ENCODE peak calls at places on chromosomes 12 and 14, in six cellular contexts. N is cardiac fibroblast, R is right atrium auricular region, G is AG09309, T is pancreas, F is breast epithelium. W is an unnamed sample.

GRCh38 chr12:56007892-56008471 is 10.9 kb downstream of the SUOX start:
- DNase-seq in N (peak), R (no peak), G (no peak), T (no peak), F (no peak), W (peak)

GRCh38 chr12:11136075-11136474 is 1.6 kb upstream of the TAS2R30 start:
- DNase-seq in N (no peak), R (no peak), G (no peak), T (no peak), F (no peak), W (no peak)

GRCh38 chr14:87494010-87494409 is 499.0 kb downstream of the GALC start:
- DNase-seq in N (no peak), R (no peak), G (no peak), T (no peak), F (no peak), W (no peak)

GRCh38 chr12:117042171-117042809 is 56.9 kb downstream of the TESC start:
- DNase-seq in N (peak), R (no peak), G (no peak), T (no peak), F (no peak), W (no peak)

GRCh38 chr14:91113829-91114078 is at the start of gene DGLUCY:
- DNase-seq in N (no peak), R (no peak), G (no peak), T (peak), F (no peak), W (peak)

GRCh38 chr14:105145381-105146180 is 23.0 kb downstream of the JAG2 start:
- DNase-seq in N (no peak), R (no peak), G (no peak), T (peak), F (no peak), W (no peak)

GRCh38 chr14:65462411-65462810 is 49.9 kb downstream of the FUT8 start:
- DNase-seq in N (peak), R (no peak), G (peak), T (no peak), F (no peak), W (peak)

GRCh38 chr14:74614508-74615495 is 2.8 kb upstream of the LTBP2 start:
- DNase-seq in N (no peak), R (no peak), G (no peak), T (no peak), F (no peak), W (peak)

GRCh38 chr12:57621497-57622292 is 10.5 kb downstream of the ARHGEF25 start:
- DNase-seq in N (peak), R (no peak), G (no peak), T (peak), F (no peak), W (peak)

GRCh38 chr14:103016071-103016470 is 41.3 kb downstream of the CDC42BPB start:
- DNase-seq in N (no peak), R (no peak), G (no peak), T (no peak), F (no peak), W (no peak)

GRCh38 chr14:70641548-70642312 is at the start of gene TTC9:
- DNase-seq in N (no peak), R (no peak), G (no peak), T (peak), F (no peak), W (peak)

GRCh38 chr14:60657609-60657983 is 8.3 kb upstream of the SIX1 start:
- DNase-seq in N (no peak), R (no peak), G (no peak), T (no peak), F (no peak), W (peak)

GRCh38 chr14:97273540-97273939 is 476.4 kb downstream of the VRK1 start:
- DNase-seq in N (no peak), R (no peak), G (no peak), T (no peak), F (no peak), W (no peak)

GRCh38 chr12:64670039-64670438 is 59.7 kb downstream of the RASSF3 start:
- DNase-seq in N (no peak), R (no peak), G (no peak), T (no peak), F (no peak), W (no peak)

GRCh38 chr14:95098984-95099599 is 58.2 kb downstream of the DICER1 start:
- DNase-seq in N (peak), R (peak), G (peak), T (peak), F (peak), W (peak)

GRCh38 chr12:34391771-34392581 is 369.7 kb downstream of the ALG10 start:
- DNase-seq in N (no peak), R (peak), G (no peak), T (peak), F (no peak), W (no peak)

GRCh38 chr14:99357856-99358390 is 85.9 kb upstream of the BCL11B start:
- DNase-seq in N (no peak), R (no peak), G (no peak), T (no peak), F (no peak), W (no peak)

GRCh38 chr12:84502907-84503787 is 409.5 kb downstream of the SLC6A15 start:
- DNase-seq in N (peak), R (no peak), G (peak), T (peak), F (no peak), W (peak)

GRCh38 chr14:22549304-22549962 is 39.6 kb downstream of the DAD1 start:
- DNase-seq in N (no peak), R (no peak), G (no peak), T (no peak), F (no peak), W (no peak)

GRCh38 chr12:132174703-132175490 is 30.6 kb downstream of the NOC4L start:
- DNase-seq in N (no peak), R (no peak), G (no peak), T (peak), F (no peak), W (no peak)

GRCh38 chr14:90273532-90273931 is 17.2 kb downstream of the PSMC1 start:
- DNase-seq in N (no peak), R (peak), G (no peak), T (no peak), F (no peak), W (no peak)

GRCh38 chr12:130179191-130179590 is 16.9 kb downstream of the FZD10 start:
- DNase-seq in N (no peak), R (no peak), G (no peak), T (no peak), F (no peak), W (no peak)

GRCh38 chr12:112018571-112019237 is 5.5 kb downstream of the ERP29 start:
- DNase-seq in N (peak), R (no peak), G (peak), T (no peak), F (no peak), W (peak)

GRCh38 chr14:31059152-31059924 is 33.2 kb upstream of the STRN3 start:
- DNase-seq in N (peak), R (peak), G (peak), T (peak), F (no peak), W (peak)

GRCh38 chr12:33156042-33156441 is 259.5 kb upstream of the PKP2 start:
- DNase-seq in N (no peak), R (no peak), G (no peak), T (no peak), F (no peak), W (no peak)

GRCh38 chr14:104780513-104781030 is 15.0 kb downstream of the AKT1 start:
- DNase-seq in N (no peak), R (no peak), G (no peak), T (peak), F (no peak), W (no peak)

GRCh38 chr12:130838284-130838950 is 633 bp downstream of the STX2 start:
- DNase-seq in N (peak), R (no peak), G (no peak), T (peak), F (no peak), W (no peak)

GRCh38 chr12:4133636-4134433 is 139.7 kb upstream of the CCND2 start:
- DNase-seq in N (no peak), R (no peak), G (no peak), T (no peak), F (no peak), W (no peak)

GRCh38 chr14:94342334-94342934 is 19.3 kb upstream of the SERPINA6 start:
- DNase-seq in N (peak), R (peak), G (peak), T (peak), F (peak), W (peak)

GRCh38 chr12:117818400-117818799 is 150.4 kb downstream of the KSR2 start:
- DNase-seq in N (no peak), R (no peak), G (no peak), T (no peak), F (no peak), W (no peak)

GRCh38 chr12:39638840-39639239 is 19.2 kb upstream of the ABCD2 start:
- DNase-seq in N (no peak), R (no peak), G (no peak), T (no peak), F (no peak), W (no peak)

GRCh38 chr12:117100251-117100650 is 1.0 kb upstream of the TESC start:
- DNase-seq in N (peak), R (no peak), G (no peak), T (no peak), F (no peak), W (peak)

GRCh38 chr14:73753887-73754880 is 40.0 kb upstream of the PNMA1 start:
- DNase-seq in N (peak), R (no peak), G (no peak), T (no peak), F (no peak), W (peak)

GRCh38 chr12:21677622-21678277 is 20.1 kb upstream of the LDHB start:
- DNase-seq in N (no peak), R (no peak), G (no peak), T (no peak), F (no peak), W (no peak)

GRCh38 chr14:58401587-58401986 is 5.9 kb downstream of the TOMM20L start:
- DNase-seq in N (no peak), R (no peak), G (no peak), T (no peak), F (no peak), W (no peak)
- TF ChIP-seq CTCF in N (no peak), R (no peak), G (no peak), T (no peak), F (no peak), W (no peak)

GRCh38 chr14:45254771-45255170 is 1.8 kb upstream of the MIS18BP1 start:
- DNase-seq in N (no peak), R (no peak), G (no peak), T (no peak), F (no peak), W (no peak)
- H3K4me3 ChIP-seq in N (no peak), R (no peak), G (no peak), T (no peak), F (no peak), W (no peak)

GRCh38 chr14:24141030-24141880 is at the start of gene EMC9:
- DNase-seq in N (peak), R (peak), G (peak), T (peak), F (peak), W (peak)
- TF ChIP-seq CTCF in N (peak), R (peak), G (peak), T (peak), F (peak), W (peak)

GRCh38 chr14:101873401-101873800 is 91.0 kb upstream of the DYNC1H1 start:
- DNase-seq in N (no peak), R (no peak), G (no peak), T (no peak), F (no peak), W (no peak)

GRCh38 chr14:101875041-101875725 is 89.2 kb upstream of the DYNC1H1 start:
- DNase-seq in N (no peak), R (no peak), G (no peak), T (no peak), F (no peak), W (no peak)

GRCh38 chr14:101875726-101876268 is 88.6 kb upstream of the DYNC1H1 start:
- DNase-seq in N (no peak), R (no peak), G (no peak), T (no peak), F (no peak), W (peak)

GRCh38 chr14:101872333-101872732 is 92.0 kb upstream of the DYNC1H1 start:
- DNase-seq in N (no peak), R (no peak), G (no peak), T (no peak), F (no peak), W (no peak)

GRCh38 chr14:101874001-101874400 is 90.4 kb upstream of the DYNC1H1 start:
- DNase-seq in N (no peak), R (no peak), G (no peak), T (no peak), F (no peak), W (no peak)
- H3K4me3 ChIP-seq in N (no peak), R (no peak), G (no peak), T (no peak), F (no peak), W (no peak)

GRCh38 chr12:50322196-50322595 is 38.9 kb upstream of the LIMA1 start:
- DNase-seq in N (no peak), R (no peak), G (no peak), T (no peak), F (no peak), W (no peak)
- TF ChIP-seq CTCF in N (no peak), R (no peak), G (no peak), T (no peak), F (no peak), W (no peak)

GRCh38 chr12:101599771-101600486 is 5.2 kb downstream of the MYBPC1 start:
- DNase-seq in N (no peak), R (no peak), G (no peak), T (no peak), F (no peak), W (no peak)

GRCh38 chr12:101596172-101596571 is 1.4 kb downstream of the MYBPC1 start:
- DNase-seq in N (no peak), R (no peak), G (no peak), T (no peak), F (no peak), W (no peak)

GRCh38 chr12:101598483-101598882 is 3.7 kb downstream of the MYBPC1 start:
- DNase-seq in N (no peak), R (no peak), G (no peak), T (no peak), F (no peak), W (no peak)

GRCh38 chr12:101597164-101597563 is 2.4 kb downstream of the MYBPC1 start:
- DNase-seq in N (no peak), R (no peak), G (no peak), T (no peak), F (no peak), W (no peak)

DNA sequence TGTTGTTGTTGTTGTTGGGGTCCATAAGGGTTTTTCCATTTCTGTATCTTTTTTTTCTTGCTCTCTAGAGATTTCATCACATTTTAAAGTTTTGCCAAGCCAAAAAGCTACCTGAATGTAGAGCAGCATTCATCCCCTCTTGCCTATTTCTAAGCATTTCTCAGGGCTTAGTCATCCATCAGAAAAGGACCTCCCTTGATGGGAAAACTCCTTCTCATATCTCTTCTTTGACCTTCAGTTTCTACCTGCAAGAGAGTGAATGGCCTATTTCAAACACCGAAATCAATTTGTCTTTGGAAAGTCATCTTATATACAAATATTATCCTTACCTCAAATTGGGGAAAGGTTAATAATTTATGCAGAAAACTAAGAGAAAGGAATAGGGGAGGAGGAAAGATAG is 4.5 kb downstream of the MYBPC1 start:
- DNase-seq in N (no peak), R (no peak), G (no peak), T (no peak), F (no peak), W (no peak)
- H3K4me3 ChIP-seq in N (no peak), R (no peak), G (no peak), T (no peak), F (no peak), W (no peak)

GRCh38 chr12:1592444-1593231 is 1.7 kb downstream of the FBXL14 start:
- DNase-seq in N (peak), R (no peak), G (no peak), T (peak), F (no peak), W (peak)
- TF ChIP-seq CTCF in N (peak), R (no peak), G (peak), T (no peak), F (no peak), W (peak)

GRCh38 chr12:102643871-102644551 is 163.6 kb upstream of the IGF1 start:
- DNase-seq in N (no peak), R (no peak), G (no peak), T (no peak), F (no peak), W (no peak)

GRCh38 chr12:102645968-102646367 is 165.6 kb upstream of the IGF1 start:
- DNase-seq in N (no peak), R (no peak), G (no peak), T (no peak), F (no peak), W (no peak)

GRCh38 chr12:102638777-102639176 is 158.4 kb upstream of the IGF1 start:
- DNase-seq in N (peak), R (no peak), G (no peak), T (no peak), F (no peak), W (no peak)

DNA sequence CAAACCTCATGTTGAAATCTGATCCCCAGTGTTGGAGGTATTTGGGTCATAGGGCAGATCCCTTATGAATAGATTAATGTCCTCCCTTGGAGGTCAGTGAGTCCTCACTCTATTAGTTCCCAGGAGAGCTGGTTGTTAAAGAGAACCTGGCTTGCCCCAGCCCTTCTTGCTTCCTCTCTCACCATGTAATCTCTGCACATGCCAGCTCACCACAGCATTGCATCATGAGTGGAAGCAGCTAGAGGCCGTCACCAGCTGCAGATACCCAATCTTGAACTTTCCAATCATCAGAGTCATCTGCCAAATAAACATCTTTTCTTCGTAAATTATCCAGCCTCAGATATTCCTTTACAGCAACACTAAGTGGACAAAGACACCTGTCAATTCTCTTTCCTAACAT is 161.8 kb upstream of the IGF1 start:
- DNase-seq in N (peak), R (no peak), G (peak), T (no peak), F (no peak), W (peak)
- H3K4me3 ChIP-seq in N (no peak), R (no peak), G (no peak), T (no peak), F (no peak), W (no peak)

GRCh38 chr12:53492188-53492587 is 7.1 kb downstream of the MAP3K12 start:
- DNase-seq in N (no peak), R (no peak), G (no peak), T (no peak), F (no peak), W (no peak)

GRCh38 chr12:53496752-53497032 is 2.6 kb downstream of the MAP3K12 start:
- DNase-seq in N (no peak), R (no peak), G (no peak), T (no peak), F (no peak), W (peak)

GRCh38 chr12:53495903-53496751 is 3.1 kb downstream of the MAP3K12 start:
- DNase-seq in N (peak), R (peak), G (no peak), T (no peak), F (peak), W (peak)

GRCh38 chr12:53492830-53493609 is 6.2 kb downstream of the MAP3K12 start:
- DNase-seq in N (peak), R (peak), G (no peak), T (peak), F (peak), W (peak)

DNA sequence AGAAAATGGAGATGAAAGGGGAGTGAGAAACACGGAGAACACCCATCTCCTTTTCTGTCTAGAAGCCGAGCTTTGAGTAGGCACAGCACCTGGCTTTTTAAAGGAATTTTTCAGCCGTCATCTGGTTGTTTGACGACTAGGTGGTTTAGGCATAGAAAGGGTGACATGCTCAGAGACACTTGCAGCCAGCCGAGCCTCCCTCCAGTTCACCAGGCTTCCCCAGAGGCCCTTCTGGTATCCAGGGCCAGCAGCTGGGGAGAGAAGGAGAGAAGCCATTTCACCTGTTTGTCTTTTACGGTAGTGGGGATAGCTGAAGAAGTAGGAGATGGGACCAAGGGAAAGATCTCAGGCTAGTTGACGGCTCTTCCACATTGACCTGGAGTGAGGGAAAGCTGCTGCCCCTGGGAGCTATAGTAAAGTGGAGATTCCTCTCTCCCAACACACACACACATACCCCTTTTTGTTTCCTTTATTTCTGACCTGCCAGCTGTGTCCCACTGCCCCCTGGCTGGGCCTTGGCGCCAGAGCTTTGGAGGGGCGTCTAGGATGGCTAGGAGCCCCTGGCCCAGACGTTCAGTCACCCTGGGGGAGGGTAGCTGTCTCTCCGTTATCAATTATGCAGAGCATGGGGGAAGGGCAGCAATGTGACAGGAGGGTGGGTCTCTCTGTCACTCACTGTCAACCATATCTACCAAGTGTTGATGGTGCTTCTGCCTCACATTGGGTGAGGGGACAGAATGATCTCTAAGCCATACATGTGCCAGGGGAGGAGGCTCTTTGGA is 5.5 kb downstream of the MAP3K12 start:
- DNase-seq in N (no peak), R (no peak), G (no peak), T (no peak), F (no peak), W (no peak)
- TF ChIP-seq CTCF in N (no peak), R (no peak), G (no peak), T (no peak), F (no peak), W (no peak)